ENCODE peak calls at places on chromosomes 12 and 14, in ten cellular contexts. J is uterus, T is A549, C is heart left ventricle, E is lower leg skin, L is IMR-90, P is spleen, A is ovary, R is tibial nerve, W is stomach. Q is an unnamed sample.

GRCh38 chr12:49791156-49791555 is 37.1 kb downstream of the NCKAP5L start:
- DNase-seq in L (no peak), T (no peak), A (peak), E (no peak), C (no peak), R (no peak), J (no peak), P (peak), W (no peak), Q (no peak)

GRCh38 chr12:107748472-107748871 is 12.5 kb downstream of the PRDM4 start:
- DNase-seq in P (no peak), A (no peak), E (no peak), W (no peak), C (no peak), R (no peak), J (no peak), L (peak), T (no peak), Q (no peak)

GRCh38 chr14:38211258-38211735 is 3.6 kb downstream of the SSTR1 start:
- DNase-seq in P (no peak), L (no peak), A (no peak), C (no peak), J (no peak), E (no peak), W (no peak), R (no peak), T (no peak), Q (no peak)

GRCh38 chr12:89401433-89402086 is 49.3 kb upstream of the DUSP6 start:
- DNase-seq in W (no peak), R (no peak), C (no peak), J (no peak), P (no peak), L (no peak), E (no peak), T (no peak), A (no peak), Q (no peak)

GRCh38 chr14:101334656-101335055 is 226.6 kb upstream of the DIO3 start:
- DNase-seq in C (no peak), E (no peak), T (no peak), W (no peak), P (no peak), L (no peak), R (no peak), A (no peak), J (no peak), Q (peak)

GRCh38 chr12:9742665-9743064 is 9.8 kb upstream of the CLECL1 start:
- DNase-seq in T (no peak), A (no peak), R (no peak), W (peak), J (no peak), E (no peak), P (peak), C (no peak), L (no peak), Q (no peak)

GRCh38 chr12:11555743-11556625 is 93.5 kb upstream of the ETV6 start:
- DNase-seq in P (no peak), T (no peak), C (no peak), A (no peak), W (peak), J (no peak), E (no peak), R (no peak), L (no peak), Q (no peak)

GRCh38 chr14:91873476-91874265 is 6.3 kb upstream of the TC2N start:
- DNase-seq in R (no peak), E (no peak), C (no peak), J (no peak), P (peak), A (no peak), T (no peak), L (peak), W (peak), Q (no peak)

GRCh38 chr14:27096091-27096490 is 498.3 kb upstream of the NOVA1 start:
- DNase-seq in C (no peak), L (no peak), T (no peak), R (no peak), J (no peak), A (no peak), P (no peak), W (no peak), E (no peak), Q (no peak)

GRCh38 chr14:95210699-95211098 is 53.4 kb upstream of the DICER1 start:
- DNase-seq in W (no peak), J (no peak), R (no peak), P (no peak), A (no peak), E (no peak), L (no peak), T (no peak), C (no peak), Q (no peak)

GRCh38 chr12:116455540-116456306 is 103.5 kb upstream of the MAP1LC3B2 start:
- DNase-seq in T (peak), C (peak), W (peak), P (peak), R (peak), E (peak), A (peak), L (peak), J (peak), Q (peak)

GRCh38 chr14:54933006-54933405 is 30.4 kb upstream of the GCH1 start:
- DNase-seq in C (no peak), A (no peak), R (no peak), W (no peak), J (no peak), T (no peak), E (no peak), L (no peak), P (no peak), Q (no peak)

GRCh38 chr14:92465353-92466067 is 48.1 kb upstream of the RIN3 start:
- DNase-seq in L (no peak), W (no peak), T (no peak), E (peak), R (no peak), P (peak), C (no peak), J (no peak), A (no peak), Q (no peak)

GRCh38 chr14:101008196-101008595 is 104.7 kb upstream of the RTL1 start:
- DNase-seq in J (no peak), P (peak), R (no peak), A (peak), W (no peak), E (peak), C (peak), L (no peak), T (no peak), Q (no peak)

GRCh38 chr12:120342156-120342555 is 14.6 kb upstream of the PLA2G1B start:
- DNase-seq in J (no peak), E (no peak), A (peak), P (no peak), C (no peak), R (no peak), T (no peak), W (no peak), L (no peak), Q (no peak)

GRCh38 chr14:70782361-70782760 is 27.0 kb downstream of the MAP3K9 start:
- DNase-seq in T (no peak), R (no peak), C (no peak), W (no peak), P (no peak), E (peak), L (peak), J (no peak), A (no peak), Q (no peak)

GRCh38 chr12:76680940-76681339 is 83.0 kb upstream of the ZDHHC17 start:
- DNase-seq in E (no peak), A (no peak), C (no peak), L (peak), T (no peak), W (no peak), P (no peak), J (no peak), R (no peak), Q (no peak)

GRCh38 chr12:32366704-32367103 is 32.7 kb upstream of the FGD4 start:
- DNase-seq in C (no peak), R (no peak), T (no peak), A (no peak), J (no peak), W (no peak), L (no peak), P (no peak), E (no peak), Q (no peak)

GRCh38 chr12:32312049-32312670 is 87.2 kb upstream of the FGD4 start:
- DNase-seq in E (no peak), L (peak), J (no peak), W (no peak), A (no peak), T (peak), R (no peak), C (no peak), P (no peak), Q (no peak)

GRCh38 chr14:95493503-95493902 is 22.9 kb downstream of the SYNE3 start:
- DNase-seq in P (no peak), A (no peak), T (no peak), W (no peak), R (no peak), E (no peak), C (no peak), L (no peak), J (no peak), Q (no peak)

GRCh38 chr12:114000861-114001260 is 34.7 kb upstream of the RBM19 start:
- DNase-seq in W (no peak), E (no peak), C (no peak), T (no peak), R (no peak), A (no peak), L (no peak), P (no peak), J (no peak), Q (no peak)

GRCh38 chr14:56129092-56129491 is 10.9 kb downstream of the PELI2 start:
- DNase-seq in L (no peak), J (no peak), T (no peak), A (no peak), C (no peak), P (no peak), R (no peak), E (no peak), W (no peak), Q (no peak)

GRCh38 chr12:12704593-12705230 is 8.7 kb upstream of the GPR19 start:
- DNase-seq in L (peak), R (no peak), C (no peak), T (peak), A (peak), P (no peak), W (peak), J (peak), E (no peak), Q (no peak)

GRCh38 chr14:64736271-64737131 is 32.3 kb downstream of the PLEKHG3 start:
- DNase-seq in T (no peak), W (peak), A (peak), R (no peak), P (peak), E (no peak), L (no peak), J (no peak), C (no peak), Q (no peak)

GRCh38 chr12:41514050-41514449 is 325.9 kb downstream of the PDZRN4 start:
- DNase-seq in T (no peak), E (no peak), R (no peak), J (no peak), W (no peak), L (no peak), C (no peak), P (no peak), A (no peak), Q (no peak)

GRCh38 chr12:89880695-89881350 is 172.2 kb upstream of the ATP2B1 start:
- DNase-seq in A (no peak), E (no peak), R (no peak), P (peak), T (no peak), L (no peak), W (no peak), J (no peak), C (no peak), Q (no peak)

DNA sequence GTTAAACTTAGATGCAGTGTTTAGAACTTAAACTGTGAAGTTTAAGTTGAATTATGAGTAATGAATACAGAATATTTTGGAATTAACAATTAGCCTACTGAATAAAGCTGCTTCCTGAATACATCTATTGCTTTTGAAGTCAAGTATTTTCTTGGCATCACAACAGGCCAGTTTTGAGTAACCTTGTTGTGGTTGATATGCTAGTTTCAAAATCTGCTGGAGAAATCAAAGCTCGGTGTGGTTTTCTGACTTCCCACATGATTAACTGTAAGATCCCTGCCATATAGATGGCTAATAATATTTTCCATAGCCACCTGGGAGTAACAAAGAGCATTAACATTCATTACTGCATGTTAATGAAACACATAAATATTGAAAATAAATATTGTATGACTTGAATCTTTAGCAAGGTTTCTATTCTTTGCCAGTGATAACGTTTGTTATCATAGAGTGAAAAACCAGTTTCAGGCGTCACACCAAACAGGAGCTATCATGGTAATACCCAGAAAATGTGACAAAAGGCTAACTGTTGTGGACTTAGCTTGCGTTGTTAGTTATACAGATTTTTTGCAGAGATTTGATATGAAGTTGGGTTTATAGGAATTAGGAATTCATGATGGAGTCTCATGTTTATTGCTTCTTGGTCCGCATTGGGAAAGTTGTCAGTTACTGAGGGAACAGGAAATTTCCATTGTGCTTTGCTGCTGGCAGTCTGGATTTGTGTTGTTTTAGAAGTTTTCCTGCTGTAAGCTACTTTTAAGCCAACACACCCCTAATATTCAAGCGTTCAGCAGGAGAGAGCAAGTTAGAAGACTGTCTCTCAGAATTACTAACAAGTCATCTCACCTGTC is 32.1 kb downstream of the PPFIBP1 start:
- DNase-seq in L (no peak), T (no peak), P (no peak), C (no peak), E (no peak), W (no peak), J (no peak), A (no peak), R (no peak), Q (no peak)
- H3K4me3 ChIP-seq in L (no peak), T (no peak), P (no peak), C (peak), E (no peak), W (no peak), J (no peak), A (peak), R (no peak), Q (peak)

GRCh38 chr14:75578099-75578785 is at the start of gene FLVCR2:
- DNase-seq in A (peak), E (peak), W (peak), C (peak), T (peak), J (peak), L (peak), R (peak), P (peak), Q (peak)
- TF ChIP-seq POLR2A in A (no peak), E (no peak), W (no peak), C (no peak), T (peak), J (peak), L (peak), R (peak), P (no peak), Q (no peak)

DNA sequence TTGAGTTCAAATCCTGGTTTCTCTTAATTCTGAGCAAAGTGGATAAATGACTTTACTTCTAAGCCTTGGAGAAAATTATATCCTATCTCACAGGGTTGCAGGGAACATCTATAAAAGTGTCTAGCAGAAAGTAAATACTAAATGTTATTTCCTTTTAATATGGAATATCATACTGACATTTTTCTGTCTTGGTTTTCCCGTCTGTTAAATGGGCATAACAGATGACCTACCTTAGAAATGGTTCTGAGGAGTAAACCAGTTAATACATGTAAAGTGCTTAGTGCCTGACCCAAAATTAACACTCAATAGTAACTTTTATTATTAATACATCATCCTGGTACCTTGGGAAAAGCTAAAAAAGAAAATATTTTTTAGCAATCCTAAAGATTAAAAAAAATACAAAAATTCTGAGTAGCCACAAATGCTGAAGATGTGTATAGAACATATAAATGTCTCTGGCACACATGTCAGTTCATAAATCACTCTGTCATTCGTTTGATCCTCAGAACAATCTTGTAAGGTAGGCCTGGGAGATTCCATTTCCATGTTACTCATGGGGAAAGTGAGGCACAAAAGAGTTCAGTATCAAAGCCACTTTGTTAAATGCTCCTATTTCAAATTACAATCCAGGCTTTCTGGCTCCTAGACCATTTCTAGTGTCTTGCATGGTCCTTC is 1.3 kb downstream of the VIPAS39 start:
- DNase-seq in T (no peak), J (no peak), R (no peak), E (no peak), P (no peak), C (no peak), A (no peak), L (no peak), W (no peak), Q (no peak)
- H3K4me3 ChIP-seq in T (peak), J (no peak), R (no peak), E (no peak), P (peak), C (peak), A (peak), L (no peak), W (no peak), Q (peak)

DNA sequence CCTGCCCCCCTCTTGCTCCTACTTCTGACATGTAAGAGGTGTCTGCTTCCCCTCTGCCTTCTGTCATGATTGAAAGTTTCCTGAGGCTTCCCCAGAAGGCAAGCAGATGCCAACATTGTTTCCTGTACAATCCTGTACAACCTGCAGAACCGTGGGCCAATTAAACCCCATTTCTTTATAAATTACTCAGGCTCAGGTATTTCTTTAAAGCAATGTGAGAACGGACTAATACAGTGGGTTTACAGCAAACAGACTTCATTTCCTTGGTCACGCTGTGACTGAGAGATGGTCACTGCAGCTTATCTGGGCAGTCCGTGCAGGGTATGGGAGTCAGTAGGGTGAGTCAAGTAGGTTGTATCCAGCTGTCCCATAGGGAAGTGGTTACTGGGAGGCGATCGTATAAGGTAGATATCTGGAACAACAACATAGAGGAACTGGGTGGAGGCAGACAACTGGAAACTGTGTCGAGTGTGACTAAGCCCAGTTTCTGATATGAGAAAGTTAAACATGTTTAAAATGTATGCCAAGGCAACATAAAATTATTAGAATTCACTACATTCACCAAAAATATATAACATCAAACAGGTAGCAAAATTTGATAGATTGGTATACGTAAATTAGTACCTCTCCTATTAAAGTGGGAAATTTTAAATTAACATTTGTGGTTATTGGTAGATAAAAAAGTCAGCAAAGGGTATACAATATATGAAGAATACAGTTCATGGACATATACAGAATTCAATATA is 52.8 kb downstream of the CCDC91 start:
- DNase-seq in L (peak), A (no peak), C (no peak), T (no peak), W (peak), E (no peak), R (no peak), P (no peak), J (no peak), Q (no peak)
- TF ChIP-seq POLR2A in L (no peak), A (no peak), C (no peak), T (no peak), W (no peak), E (no peak), R (no peak), P (no peak), J (no peak), Q (no peak)

DNA sequence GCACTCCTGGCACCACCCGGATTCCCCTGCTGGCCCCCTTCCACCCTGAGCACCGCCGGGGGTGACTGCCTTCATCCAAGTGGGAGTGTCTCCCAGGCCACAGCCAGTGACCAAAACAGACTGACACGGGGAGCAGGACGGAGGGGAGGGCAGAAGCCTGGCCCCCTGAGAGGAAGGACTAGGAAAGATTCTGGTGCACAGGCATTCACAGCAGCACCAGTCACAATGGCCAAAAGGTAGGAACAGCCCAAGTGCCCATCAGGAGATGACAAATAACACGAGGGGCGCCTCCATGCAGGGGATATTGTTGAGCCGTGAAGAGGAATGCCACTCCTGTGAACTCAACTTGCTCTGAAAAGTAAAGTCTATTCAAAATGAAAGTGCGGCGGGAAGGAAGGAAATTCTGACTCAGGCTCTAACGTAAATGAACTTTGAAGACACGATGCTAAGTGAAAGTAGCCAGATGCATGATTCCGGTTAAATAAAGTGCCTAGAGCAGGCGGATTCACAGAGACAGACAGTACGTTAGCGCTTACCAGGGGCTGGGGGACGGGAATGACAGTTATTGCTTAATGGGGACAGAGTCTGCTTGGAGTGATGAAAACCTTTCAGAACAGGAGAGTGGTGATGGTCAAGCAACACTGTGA is 146.1 kb upstream of the NCOR2 start:
- DNase-seq in R (no peak), T (no peak), C (no peak), J (peak), L (peak), A (no peak), E (no peak), P (no peak), W (peak), Q (peak)
- H3K4me3 ChIP-seq in R (peak), T (no peak), C (peak), J (peak), L (peak), A (no peak), E (no peak), P (peak), W (peak), Q (peak)